ENCODE peak calls at places on chromosomes 12 and 14, in eight cellular contexts. One of them, this sample, is unnamed.

GRCh38 chr12:123643911-123644310 is 10.3 kb downstream of the GTF2H3 start:
- DNase-seq in upper lobe of right lung: no peak
- DNase-seq in testis: no peak
- DNase-seq in ovary: no peak
- DNase-seq in Peyer's patch: no peak
- DNase-seq in right atrium auricular region: no peak
- DNase-seq in astrocyte of the spinal cord: no peak
- DNase-seq in lower lobe of right lung: no peak
- DNase-seq in this sample: no peak

GRCh38 chr14:71365305-71365865 is 458.1 kb downstream of the PCNX1 start:
- DNase-seq in upper lobe of right lung: no peak
- DNase-seq in testis: no peak
- DNase-seq in ovary: no peak
- DNase-seq in Peyer's patch: no peak
- DNase-seq in right atrium auricular region: no peak
- DNase-seq in astrocyte of the spinal cord: peak
- DNase-seq in lower lobe of right lung: no peak
- DNase-seq in this sample: no peak

GRCh38 chr14:23725980-23726746 is 90.0 kb downstream of the DHRS2 start:
- DNase-seq in upper lobe of right lung: no peak
- DNase-seq in testis: no peak
- DNase-seq in ovary: no peak
- DNase-seq in Peyer's patch: no peak
- DNase-seq in right atrium auricular region: no peak
- DNase-seq in astrocyte of the spinal cord: no peak
- DNase-seq in lower lobe of right lung: no peak
- DNase-seq in this sample: no peak

GRCh38 chr12:62866451-62867082 is 68.4 kb downstream of the PPM1H start:
- DNase-seq in upper lobe of right lung: no peak
- DNase-seq in testis: no peak
- DNase-seq in ovary: no peak
- DNase-seq in Peyer's patch: no peak
- DNase-seq in right atrium auricular region: no peak
- DNase-seq in astrocyte of the spinal cord: peak
- DNase-seq in lower lobe of right lung: no peak
- DNase-seq in this sample: no peak

GRCh38 chr12:10409387-10409786 is at the start of gene KLRC4:
- DNase-seq in upper lobe of right lung: no peak
- DNase-seq in testis: no peak
- DNase-seq in ovary: no peak
- DNase-seq in Peyer's patch: no peak
- DNase-seq in right atrium auricular region: no peak
- DNase-seq in astrocyte of the spinal cord: peak
- DNase-seq in lower lobe of right lung: no peak
- DNase-seq in this sample: no peak

GRCh38 chr12:66003951-66004350 is 126.6 kb downstream of the LLPH start:
- DNase-seq in upper lobe of right lung: no peak
- DNase-seq in testis: no peak
- DNase-seq in ovary: no peak
- DNase-seq in Peyer's patch: no peak
- DNase-seq in right atrium auricular region: no peak
- DNase-seq in astrocyte of the spinal cord: no peak
- DNase-seq in lower lobe of right lung: no peak
- DNase-seq in this sample: no peak

GRCh38 chr14:64926398-64926995 is 12.2 kb downstream of the CHURC1 start:
- DNase-seq in upper lobe of right lung: no peak
- DNase-seq in testis: no peak
- DNase-seq in ovary: no peak
- DNase-seq in Peyer's patch: no peak
- DNase-seq in right atrium auricular region: no peak
- DNase-seq in astrocyte of the spinal cord: no peak
- DNase-seq in lower lobe of right lung: no peak
- DNase-seq in this sample: no peak

GRCh38 chr14:38257500-38257899 is 1.6 kb upstream of the CLEC14A start:
- DNase-seq in upper lobe of right lung: no peak
- DNase-seq in testis: no peak
- DNase-seq in ovary: no peak
- DNase-seq in Peyer's patch: no peak
- DNase-seq in right atrium auricular region: no peak
- DNase-seq in astrocyte of the spinal cord: no peak
- DNase-seq in lower lobe of right lung: no peak
- DNase-seq in this sample: no peak

GRCh38 chr14:89432226-89432625 is 15.2 kb upstream of the FOXN3 start:
- DNase-seq in upper lobe of right lung: no peak
- DNase-seq in testis: no peak
- DNase-seq in ovary: no peak
- DNase-seq in Peyer's patch: no peak
- DNase-seq in right atrium auricular region: no peak
- DNase-seq in astrocyte of the spinal cord: no peak
- DNase-seq in lower lobe of right lung: no peak
- DNase-seq in this sample: no peak

GRCh38 chr14:53855127-53855526 is 101.5 kb downstream of the BMP4 start:
- DNase-seq in upper lobe of right lung: no peak
- DNase-seq in testis: no peak
- DNase-seq in ovary: no peak
- DNase-seq in Peyer's patch: no peak
- DNase-seq in right atrium auricular region: no peak
- DNase-seq in astrocyte of the spinal cord: no peak
- DNase-seq in lower lobe of right lung: no peak
- DNase-seq in this sample: no peak

DNA sequence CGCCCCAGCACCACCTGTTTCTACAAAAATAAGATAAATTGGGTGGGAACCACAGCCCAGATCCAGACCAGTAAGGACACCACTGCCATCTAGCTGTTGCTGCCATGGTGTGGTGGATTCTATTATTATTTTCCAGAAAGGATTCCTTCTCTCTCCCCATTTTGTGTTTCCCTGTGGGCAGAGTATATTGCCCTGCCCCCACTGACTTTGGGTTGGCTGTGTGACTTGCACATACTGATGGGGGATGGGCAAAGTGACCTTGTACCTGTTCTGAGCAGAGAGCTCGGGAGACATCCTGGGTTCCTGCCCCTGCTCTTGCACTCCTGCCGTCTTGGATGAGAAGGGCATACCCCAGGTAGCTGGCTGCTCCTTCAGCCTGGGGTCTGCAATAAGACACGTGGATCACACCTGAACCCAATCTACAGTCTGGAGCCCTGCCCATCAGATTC is 24.3 kb downstream of the MOAP1 start:
- DNase-seq in upper lobe of right lung: no peak
- DNase-seq in testis: no peak
- DNase-seq in ovary: no peak
- DNase-seq in Peyer's patch: no peak
- DNase-seq in right atrium auricular region: no peak
- DNase-seq in astrocyte of the spinal cord: no peak
- DNase-seq in lower lobe of right lung: no peak
- DNase-seq in this sample: no peak
- TF ChIP-seq CTCF in upper lobe of right lung: peak
- TF ChIP-seq CTCF in testis: no peak
- TF ChIP-seq CTCF in ovary: no peak
- TF ChIP-seq CTCF in Peyer's patch: peak
- TF ChIP-seq CTCF in right atrium auricular region: peak
- TF ChIP-seq CTCF in astrocyte of the spinal cord: peak
- TF ChIP-seq CTCF in lower lobe of right lung: no peak
- TF ChIP-seq CTCF in this sample: peak

GRCh38 chr12:1592444-1593231 is 1.7 kb downstream of the FBXL14 start:
- DNase-seq in upper lobe of right lung: no peak
- DNase-seq in testis: peak
- DNase-seq in ovary: no peak
- DNase-seq in Peyer's patch: peak
- DNase-seq in right atrium auricular region: no peak
- DNase-seq in astrocyte of the spinal cord: peak
- DNase-seq in lower lobe of right lung: peak
- DNase-seq in this sample: no peak

GRCh38 chr12:1593232-1594044 is 943 bp downstream of the FBXL14 start:
- DNase-seq in upper lobe of right lung: peak
- DNase-seq in testis: peak
- DNase-seq in ovary: peak
- DNase-seq in Peyer's patch: peak
- DNase-seq in right atrium auricular region: no peak
- DNase-seq in astrocyte of the spinal cord: peak
- DNase-seq in lower lobe of right lung: peak
- DNase-seq in this sample: no peak

GRCh38 chr12:1590083-1590979 is 4.0 kb downstream of the FBXL14 start:
- DNase-seq in upper lobe of right lung: no peak
- DNase-seq in testis: peak
- DNase-seq in ovary: peak
- DNase-seq in Peyer's patch: no peak
- DNase-seq in right atrium auricular region: no peak
- DNase-seq in astrocyte of the spinal cord: peak
- DNase-seq in lower lobe of right lung: no peak
- DNase-seq in this sample: no peak

GRCh38 chr12:1591543-1591942 is 2.8 kb downstream of the FBXL14 start:
- DNase-seq in upper lobe of right lung: no peak
- DNase-seq in testis: no peak
- DNase-seq in ovary: no peak
- DNase-seq in Peyer's patch: no peak
- DNase-seq in right atrium auricular region: no peak
- DNase-seq in astrocyte of the spinal cord: peak
- DNase-seq in lower lobe of right lung: no peak
- DNase-seq in this sample: no peak

DNA sequence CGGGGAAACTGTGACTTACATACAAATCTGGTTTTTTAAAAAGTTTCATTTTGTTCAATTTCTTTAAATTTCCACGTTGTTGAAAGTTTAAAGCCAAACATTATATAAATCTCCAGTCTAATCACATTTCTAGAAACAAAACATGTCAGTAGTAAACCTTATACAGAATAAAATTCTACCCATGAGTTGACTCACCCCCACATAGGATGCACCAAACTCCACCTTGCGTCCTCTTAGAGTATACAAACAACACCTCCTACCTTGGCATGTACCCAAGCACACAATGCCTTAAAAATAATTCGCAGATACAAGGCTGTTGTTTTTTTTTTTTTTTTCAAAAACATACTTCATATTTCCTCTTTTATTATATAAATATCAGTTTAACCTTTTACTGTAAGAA is 3.4 kb downstream of the FBXL14 start:
- DNase-seq in upper lobe of right lung: no peak
- DNase-seq in testis: no peak
- DNase-seq in ovary: no peak
- DNase-seq in Peyer's patch: no peak
- DNase-seq in right atrium auricular region: no peak
- DNase-seq in astrocyte of the spinal cord: peak
- DNase-seq in lower lobe of right lung: no peak
- DNase-seq in this sample: no peak
- TF ChIP-seq CTCF in upper lobe of right lung: no peak
- TF ChIP-seq CTCF in testis: no peak
- TF ChIP-seq CTCF in ovary: no peak
- TF ChIP-seq CTCF in Peyer's patch: peak
- TF ChIP-seq CTCF in right atrium auricular region: no peak
- TF ChIP-seq CTCF in astrocyte of the spinal cord: peak
- TF ChIP-seq CTCF in lower lobe of right lung: no peak
- TF ChIP-seq CTCF in this sample: no peak

GRCh38 chr14:105400016-105400415 is 1.7 kb downstream of the TEX22 start:
- DNase-seq in upper lobe of right lung: no peak
- DNase-seq in testis: no peak
- DNase-seq in ovary: no peak
- DNase-seq in Peyer's patch: no peak
- DNase-seq in right atrium auricular region: no peak
- DNase-seq in astrocyte of the spinal cord: no peak
- DNase-seq in lower lobe of right lung: no peak
- DNase-seq in this sample: no peak

GRCh38 chr14:105399441-105399775 is 1.1 kb downstream of the TEX22 start:
- DNase-seq in upper lobe of right lung: no peak
- DNase-seq in testis: no peak
- DNase-seq in ovary: no peak
- DNase-seq in Peyer's patch: no peak
- DNase-seq in right atrium auricular region: no peak
- DNase-seq in astrocyte of the spinal cord: no peak
- DNase-seq in lower lobe of right lung: no peak
- DNase-seq in this sample: no peak

GRCh38 chr14:105398726-105399440 is 545 bp downstream of the TEX22 start:
- DNase-seq in upper lobe of right lung: no peak
- DNase-seq in testis: no peak
- DNase-seq in ovary: no peak
- DNase-seq in Peyer's patch: no peak
- DNase-seq in right atrium auricular region: no peak
- DNase-seq in astrocyte of the spinal cord: no peak
- DNase-seq in lower lobe of right lung: no peak
- DNase-seq in this sample: no peak

GRCh38 chr14:105397350-105397931 is 897 bp upstream of the TEX22 start:
- DNase-seq in upper lobe of right lung: no peak
- DNase-seq in testis: no peak
- DNase-seq in ovary: no peak
- DNase-seq in Peyer's patch: no peak
- DNase-seq in right atrium auricular region: no peak
- DNase-seq in astrocyte of the spinal cord: no peak
- DNase-seq in lower lobe of right lung: no peak
- DNase-seq in this sample: no peak

DNA sequence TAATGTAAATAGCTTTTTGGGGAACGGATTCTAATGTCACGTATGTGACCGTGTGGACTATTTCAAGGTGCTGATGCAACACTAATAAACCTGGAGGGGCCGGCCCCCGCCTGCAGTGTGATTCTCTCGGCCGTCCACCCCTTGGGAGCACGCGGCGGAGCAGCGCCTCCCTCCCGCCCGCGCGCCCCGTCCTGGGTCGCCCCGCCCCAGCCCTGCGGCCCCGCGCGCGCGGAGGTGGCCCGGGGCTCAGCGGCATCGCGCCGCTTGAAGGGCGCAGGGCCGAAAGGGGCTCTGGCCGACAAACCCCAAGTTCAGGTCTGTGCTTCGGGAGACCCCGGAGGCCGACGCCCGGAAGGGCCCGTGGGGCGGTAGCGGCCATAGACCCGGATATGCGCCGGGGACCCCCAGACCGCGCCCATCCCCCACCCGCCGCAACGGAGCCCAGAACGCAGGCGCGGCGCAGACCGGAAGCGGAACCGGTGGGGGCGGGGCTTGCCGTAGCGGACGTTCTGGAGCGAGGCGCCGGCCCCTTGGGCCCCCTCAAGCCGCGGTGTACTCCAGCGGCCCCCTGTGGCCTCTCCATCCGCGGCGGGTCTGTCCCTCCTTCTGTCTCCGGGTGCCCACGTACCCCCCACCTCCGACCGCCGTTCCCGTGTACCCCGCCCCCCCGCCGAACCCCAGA is at the start of gene TEX22:
- DNase-seq in upper lobe of right lung: peak
- DNase-seq in testis: peak
- DNase-seq in ovary: peak
- DNase-seq in Peyer's patch: peak
- DNase-seq in right atrium auricular region: peak
- DNase-seq in astrocyte of the spinal cord: peak
- DNase-seq in lower lobe of right lung: peak
- DNase-seq in this sample: peak
- TF ChIP-seq CTCF in upper lobe of right lung: peak
- TF ChIP-seq CTCF in testis: no peak
- TF ChIP-seq CTCF in ovary: no peak
- TF ChIP-seq CTCF in Peyer's patch: peak
- TF ChIP-seq CTCF in right atrium auricular region: peak
- TF ChIP-seq CTCF in astrocyte of the spinal cord: peak
- TF ChIP-seq CTCF in lower lobe of right lung: peak
- TF ChIP-seq CTCF in this sample: peak

DNA sequence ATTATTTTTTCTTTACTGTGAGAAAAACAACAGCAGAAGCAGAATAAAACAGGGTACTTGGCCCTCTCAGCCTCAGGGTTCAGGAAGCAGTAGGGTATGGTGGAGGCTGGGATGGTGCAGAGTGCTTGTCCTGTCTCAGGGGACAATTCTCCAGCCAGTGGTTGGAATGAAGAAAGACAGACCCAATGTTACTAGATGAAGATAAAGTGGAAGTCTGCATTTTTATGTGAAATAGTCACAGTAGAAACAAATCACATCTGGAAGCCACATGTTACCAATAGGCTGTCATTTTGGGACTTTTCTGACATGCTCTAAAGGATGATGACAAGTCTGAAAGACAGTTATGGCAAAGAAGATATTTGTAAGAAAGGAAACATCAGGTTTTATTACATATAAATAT is 32.3 kb downstream of the PROX2 start:
- DNase-seq in upper lobe of right lung: no peak
- DNase-seq in testis: no peak
- DNase-seq in ovary: no peak
- DNase-seq in Peyer's patch: no peak
- DNase-seq in right atrium auricular region: no peak
- DNase-seq in astrocyte of the spinal cord: peak
- DNase-seq in lower lobe of right lung: no peak
- DNase-seq in this sample: no peak
- TF ChIP-seq CTCF in upper lobe of right lung: no peak
- TF ChIP-seq CTCF in testis: no peak
- TF ChIP-seq CTCF in ovary: no peak
- TF ChIP-seq CTCF in Peyer's patch: no peak
- TF ChIP-seq CTCF in right atrium auricular region: no peak
- TF ChIP-seq CTCF in astrocyte of the spinal cord: no peak
- TF ChIP-seq CTCF in lower lobe of right lung: no peak
- TF ChIP-seq CTCF in this sample: no peak

This sample was measured in CD14-positive monocyte.